ENCODE peak calls at places on chromosome 16, in five cellular contexts. One of them, this sample, is unnamed. For H3K36me3 and H3K27me3, the result is how much of the 10 kb centered on the place peaks cover.

GRCh38 chr16:30028438-30029093 is 2.5 kb downstream of the TLCD3B start:
- DNase-seq in cardiac muscle cell: peak
- DNase-seq in HAP-1: no peak
- DNase-seq in pancreas: no peak
- DNase-seq in SK-N-SH: no peak
- DNase-seq in this sample: no peak

GRCh38 chr16:48382131-48382530 is 3.1 kb downstream of the SIAH1 start:
- DNase-seq in SK-N-SH: no peak
- DNase-seq in cardiac muscle cell: no peak
- DNase-seq in pancreas: no peak
- DNase-seq in HAP-1: no peak
- DNase-seq in this sample: no peak

GRCh38 chr16:67804853-67805542 is 1.4 kb downstream of the RANBP10 start:
- DNase-seq in SK-N-SH: no peak
- DNase-seq in pancreas: no peak
- DNase-seq in cardiac muscle cell: no peak
- DNase-seq in HAP-1: no peak
- DNase-seq in this sample: no peak

GRCh38 chr16:84131118-84131517 is 13.9 kb downstream of the HSDL1 start:
- DNase-seq in HAP-1: no peak
- DNase-seq in cardiac muscle cell: no peak
- DNase-seq in SK-N-SH: no peak
- DNase-seq in pancreas: no peak
- DNase-seq in this sample: no peak

GRCh38 chr16:84985079-84986065 is 26.0 kb downstream of the ZDHHC7 start:
- DNase-seq in HAP-1: no peak
- DNase-seq in cardiac muscle cell: no peak
- DNase-seq in pancreas: no peak
- DNase-seq in SK-N-SH: no peak
- DNase-seq in this sample: no peak

GRCh38 chr16:10646228-10646580 is 48.5 kb downstream of the TEKT5 start:
- DNase-seq in HAP-1: no peak
- DNase-seq in cardiac muscle cell: no peak
- DNase-seq in pancreas: no peak
- DNase-seq in SK-N-SH: no peak
- DNase-seq in this sample: no peak

GRCh38 chr16:68760671-68761275 is 23.7 kb downstream of the CDH1 start:
- DNase-seq in pancreas: peak
- DNase-seq in cardiac muscle cell: no peak
- DNase-seq in HAP-1: no peak
- DNase-seq in SK-N-SH: no peak
- DNase-seq in this sample: no peak

GRCh38 chr16:14448874-14449273 is 181.2 kb downstream of the PARN start:
- DNase-seq in cardiac muscle cell: no peak
- DNase-seq in HAP-1: no peak
- DNase-seq in pancreas: no peak
- DNase-seq in SK-N-SH: no peak
- DNase-seq in this sample: no peak

GRCh38 chr16:11689031-11689840 is 21.0 kb downstream of the SNN start:
- DNase-seq in HAP-1: no peak
- DNase-seq in pancreas: no peak
- DNase-seq in SK-N-SH: no peak
- DNase-seq in cardiac muscle cell: no peak
- DNase-seq in this sample: no peak

GRCh38 chr16:89586853-89587252 is 11.3 kb downstream of the CPNE7 start:
- DNase-seq in SK-N-SH: peak
- DNase-seq in cardiac muscle cell: no peak
- DNase-seq in pancreas: no peak
- DNase-seq in HAP-1: no peak
- DNase-seq in this sample: no peak

GRCh38 chr16:64534180-64534780 is 587.6 kb downstream of the CDH11 start:
- DNase-seq in HAP-1: peak
- DNase-seq in SK-N-SH: no peak
- DNase-seq in cardiac muscle cell: no peak
- DNase-seq in pancreas: no peak
- DNase-seq in this sample: no peak

GRCh38 chr16:11506816-11507305 is 79.9 kb downstream of the LITAF start:
- DNase-seq in cardiac muscle cell: no peak
- DNase-seq in SK-N-SH: no peak
- DNase-seq in HAP-1: no peak
- DNase-seq in pancreas: no peak
- DNase-seq in this sample: no peak

GRCh38 chr16:81242977-81243618 is 4.6 kb downstream of the BCO1 start:
- DNase-seq in pancreas: no peak
- DNase-seq in SK-N-SH: no peak
- DNase-seq in HAP-1: no peak
- DNase-seq in cardiac muscle cell: no peak
- DNase-seq in this sample: no peak

GRCh38 chr16:88694221-88695087 is 8.1 kb upstream of the SNAI3 start:
- DNase-seq in SK-N-SH: no peak
- DNase-seq in pancreas: no peak
- DNase-seq in HAP-1: no peak
- DNase-seq in cardiac muscle cell: no peak
- DNase-seq in this sample: no peak

GRCh38 chr16:2596747-2597559 is 59.1 kb downstream of the PDPK1 start:
- DNase-seq in SK-N-SH: no peak
- DNase-seq in HAP-1: no peak
- DNase-seq in pancreas: no peak
- DNase-seq in cardiac muscle cell: no peak
- DNase-seq in this sample: no peak

GRCh38 chr16:66001432-66001831 is 365.1 kb upstream of the CDH5 start:
- DNase-seq in HAP-1: no peak
- DNase-seq in cardiac muscle cell: no peak
- DNase-seq in SK-N-SH: no peak
- DNase-seq in pancreas: no peak
- DNase-seq in this sample: no peak

GRCh38 chr16:56320081-56320480 is 105.3 kb downstream of the AMFR start:
- DNase-seq in pancreas: no peak
- DNase-seq in HAP-1: no peak
- DNase-seq in SK-N-SH: no peak
- DNase-seq in cardiac muscle cell: no peak
- DNase-seq in this sample: no peak

GRCh38 chr16:8893976-8894690 is 12.0 kb downstream of the LITAFD start:
- DNase-seq in SK-N-SH: no peak
- DNase-seq in pancreas: no peak
- DNase-seq in cardiac muscle cell: no peak
- DNase-seq in HAP-1: no peak
- DNase-seq in this sample: no peak

GRCh38 chr16:47858333-47859067 is 297.3 kb downstream of the ABCC12 start:
- DNase-seq in cardiac muscle cell: no peak
- DNase-seq in HAP-1: no peak
- DNase-seq in SK-N-SH: no peak
- DNase-seq in pancreas: no peak
- DNase-seq in this sample: no peak

GRCh38 chr16:2386990-2387389 is 42.3 kb upstream of the CCNF start:
- DNase-seq in SK-N-SH: no peak
- DNase-seq in HAP-1: no peak
- DNase-seq in pancreas: no peak
- DNase-seq in cardiac muscle cell: no peak
- DNase-seq in this sample: no peak

GRCh38 chr16:85392756-85393673 is 220.1 kb upstream of the GSE1 start:
- DNase-seq in SK-N-SH: no peak
- DNase-seq in HAP-1: no peak
- DNase-seq in cardiac muscle cell: no peak
- DNase-seq in pancreas: peak
- DNase-seq in this sample: no peak

GRCh38 chr16:397135-397661 is at the start of gene NME4:
- DNase-seq in SK-N-SH: peak
- DNase-seq in HAP-1: no peak
- DNase-seq in cardiac muscle cell: peak
- DNase-seq in pancreas: no peak
- DNase-seq in this sample: no peak

GRCh38 chr16:11289202-11289601 is 8.1 kb upstream of the PRM1 start:
- DNase-seq in pancreas: no peak
- DNase-seq in cardiac muscle cell: no peak
- DNase-seq in HAP-1: no peak
- DNase-seq in SK-N-SH: no peak
- DNase-seq in this sample: no peak

GRCh38 chr16:78441298-78441697 is 341.8 kb downstream of the WWOX start:
- DNase-seq in SK-N-SH: no peak
- DNase-seq in pancreas: no peak
- DNase-seq in cardiac muscle cell: no peak
- DNase-seq in HAP-1: no peak
- DNase-seq in this sample: no peak

GRCh38 chr16:57970319-57970718 is 609 bp downstream of the CNGB1 start:
- DNase-seq in cardiac muscle cell: no peak
- DNase-seq in pancreas: no peak
- DNase-seq in SK-N-SH: no peak
- DNase-seq in HAP-1: no peak
- DNase-seq in this sample: no peak

GRCh38 chr16:57970971-57971370 is at the start of gene CNGB1:
- DNase-seq in cardiac muscle cell: no peak
- DNase-seq in pancreas: no peak
- DNase-seq in HAP-1: no peak
- DNase-seq in SK-N-SH: no peak
- DNase-seq in this sample: no peak

GRCh38 chr16:57972285-57972684 is 1.4 kb upstream of the CNGB1 start:
- DNase-seq in HAP-1: no peak
- DNase-seq in pancreas: no peak
- DNase-seq in cardiac muscle cell: no peak
- DNase-seq in SK-N-SH: no peak
- DNase-seq in this sample: no peak

GRCh38 chr16:57969451-57970123 is 1.3 kb downstream of the CNGB1 start:
- DNase-seq in HAP-1: no peak
- DNase-seq in SK-N-SH: no peak
- DNase-seq in pancreas: no peak
- DNase-seq in cardiac muscle cell: no peak
- DNase-seq in this sample: no peak

DNA sequence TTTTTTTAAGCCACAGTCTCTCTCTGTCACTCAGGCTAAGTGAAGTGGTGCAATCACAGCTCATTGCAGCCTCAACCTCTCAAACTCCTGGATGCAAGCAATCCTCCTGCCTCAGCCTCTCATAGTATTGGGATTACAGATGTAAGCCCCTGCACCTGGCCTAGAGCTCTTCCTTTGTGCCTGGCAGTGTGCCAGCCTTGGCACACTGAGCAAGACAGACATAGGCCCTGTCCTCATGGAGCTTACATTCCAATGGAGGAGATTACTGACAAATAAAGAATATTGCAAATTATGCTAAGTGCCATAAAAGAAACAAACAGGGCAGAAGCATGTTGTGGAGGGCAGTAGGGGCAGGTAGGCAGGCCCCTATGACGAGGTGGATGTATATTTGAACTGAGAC is 920 bp upstream of the CNGB1 start:
- DNase-seq in cardiac muscle cell: no peak
- DNase-seq in HAP-1: no peak
- DNase-seq in pancreas: no peak
- DNase-seq in SK-N-SH: no peak
- DNase-seq in this sample: no peak
- H3K4me3 ChIP-seq in cardiac muscle cell: no peak
- H3K4me3 ChIP-seq in HAP-1: no peak
- H3K4me3 ChIP-seq in pancreas: no peak
- H3K4me3 ChIP-seq in SK-N-SH: no peak
- H3K4me3 ChIP-seq in this sample: no peak

GRCh38 chr16:4746215-4746614 is 11.9 kb downstream of the DNAAF8 start:
- DNase-seq in SK-N-SH: no peak
- DNase-seq in cardiac muscle cell: no peak
- DNase-seq in HAP-1: no peak
- DNase-seq in pancreas: no peak
- DNase-seq in this sample: no peak

GRCh38 chr16:4746991-4747574 is 12.7 kb downstream of the DNAAF8 start:
- DNase-seq in HAP-1: no peak
- DNase-seq in pancreas: no peak
- DNase-seq in SK-N-SH: no peak
- DNase-seq in cardiac muscle cell: no peak
- DNase-seq in this sample: no peak

GRCh38 chr16:4747906-4748681 is 13.8 kb downstream of the DNAAF8 start:
- DNase-seq in cardiac muscle cell: no peak
- DNase-seq in pancreas: no peak
- DNase-seq in HAP-1: no peak
- DNase-seq in SK-N-SH: no peak
- DNase-seq in this sample: no peak

GRCh38 chr16:4744758-4745569 is 10.6 kb downstream of the DNAAF8 start:
- DNase-seq in HAP-1: no peak
- DNase-seq in SK-N-SH: peak
- DNase-seq in cardiac muscle cell: no peak
- DNase-seq in pancreas: no peak
- DNase-seq in this sample: no peak

GRCh38 chr16:4743217-4743897 is 9.0 kb downstream of the DNAAF8 start:
- DNase-seq in HAP-1: no peak
- DNase-seq in SK-N-SH: no peak
- DNase-seq in cardiac muscle cell: no peak
- DNase-seq in pancreas: no peak
- DNase-seq in this sample: no peak
- H3K36me3 ChIP-seq in HAP-1: under half
- H3K36me3 ChIP-seq in SK-N-SH: under half
- H3K36me3 ChIP-seq in cardiac muscle cell: under half
- H3K36me3 ChIP-seq in pancreas: under half
- H3K36me3 ChIP-seq in this sample: under half

GRCh38 chr16:31519746-31520145 is 8.0 kb upstream of the AHSP start:
- DNase-seq in cardiac muscle cell: no peak
- DNase-seq in pancreas: no peak
- DNase-seq in SK-N-SH: no peak
- DNase-seq in HAP-1: peak
- DNase-seq in this sample: no peak

GRCh38 chr16:31525113-31525512 is 2.6 kb upstream of the AHSP start:
- DNase-seq in cardiac muscle cell: no peak
- DNase-seq in SK-N-SH: no peak
- DNase-seq in HAP-1: no peak
- DNase-seq in pancreas: no peak
- DNase-seq in this sample: no peak

DNA sequence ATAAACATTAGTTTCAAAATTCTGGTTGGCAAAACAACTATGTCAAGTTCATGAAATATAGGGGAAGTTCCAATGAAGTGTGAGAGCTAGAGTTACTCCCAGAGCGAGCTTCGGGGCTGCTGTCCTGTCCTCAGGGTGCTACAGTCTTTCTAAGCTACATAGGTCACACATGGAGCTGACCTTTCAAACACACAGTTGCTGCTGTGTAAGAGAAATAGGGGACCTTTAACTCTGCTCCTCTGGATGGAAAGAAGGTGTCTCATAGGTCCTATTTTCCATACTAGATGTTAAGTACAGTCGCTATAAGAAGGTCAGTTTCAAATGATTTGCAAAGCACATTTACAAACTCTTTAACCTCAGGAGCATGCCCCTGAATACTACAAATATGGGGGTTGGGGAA is 6.3 kb upstream of the AHSP start:
- DNase-seq in HAP-1: no peak
- DNase-seq in pancreas: no peak
- DNase-seq in SK-N-SH: no peak
- DNase-seq in cardiac muscle cell: no peak
- DNase-seq in this sample: no peak
- H3K27me3 ChIP-seq in HAP-1: under half
- H3K27me3 ChIP-seq in pancreas: under half
- H3K27me3 ChIP-seq in SK-N-SH: under half
- H3K27me3 ChIP-seq in cardiac muscle cell: under half
- H3K27me3 ChIP-seq in this sample: under half

DNA sequence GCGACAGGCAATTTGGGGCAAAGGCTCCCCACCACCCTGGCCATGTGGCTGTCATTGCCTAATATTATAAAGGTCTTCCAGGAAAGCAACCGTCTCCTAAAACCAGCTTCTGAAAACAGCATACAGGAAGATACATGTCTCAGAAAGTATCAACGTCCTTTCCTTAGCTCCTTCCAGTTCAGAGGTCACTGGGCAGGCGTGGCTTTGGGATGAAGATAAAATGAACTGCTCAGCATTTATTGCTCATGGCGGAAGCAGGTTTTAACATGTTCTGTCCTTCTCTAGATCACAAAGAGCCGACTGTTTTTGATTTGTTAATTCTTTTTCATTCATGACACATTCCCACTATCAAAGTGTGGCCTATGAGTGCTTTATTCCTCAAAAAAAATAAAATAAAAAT is 8.0 kb downstream of the CFAP20 start:
- DNase-seq in HAP-1: no peak
- DNase-seq in SK-N-SH: no peak
- DNase-seq in cardiac muscle cell: no peak
- DNase-seq in pancreas: no peak
- DNase-seq in this sample: no peak
- H3K4me3 ChIP-seq in HAP-1: no peak
- H3K4me3 ChIP-seq in SK-N-SH: no peak
- H3K4me3 ChIP-seq in cardiac muscle cell: no peak
- H3K4me3 ChIP-seq in pancreas: no peak
- H3K4me3 ChIP-seq in this sample: no peak